ENCODE peak calls at places on chromosomes 5 and 9, in seven cellular contexts. One of them, this sample, is unnamed.

GRCh38 chr5:167014657-167015056 is 1276.8 kb upstream of the WWC1 start:
- DNase-seq in gastrocnemius medialis: no peak
- DNase-seq in astrocyte of the spinal cord: no peak
- DNase-seq in neuronal stem cell: no peak
- DNase-seq in fibroblast of the aortic adventitia: no peak
- DNase-seq in cardiac fibroblast: no peak
- DNase-seq in choroid plexus epithelial cell: no peak
- DNase-seq in this sample: no peak

GRCh38 chr5:153573326-153574033 is 83.0 kb downstream of the GRIA1 start:
- DNase-seq in gastrocnemius medialis: no peak
- DNase-seq in astrocyte of the spinal cord: no peak
- DNase-seq in neuronal stem cell: no peak
- DNase-seq in fibroblast of the aortic adventitia: no peak
- DNase-seq in cardiac fibroblast: no peak
- DNase-seq in choroid plexus epithelial cell: no peak
- DNase-seq in this sample: peak; percentile 64

GRCh38 chr5:137254153-137254552 is 245.0 kb downstream of the SPOCK1 start:
- DNase-seq in gastrocnemius medialis: peak; percentile 12
- DNase-seq in astrocyte of the spinal cord: no peak
- DNase-seq in neuronal stem cell: no peak
- DNase-seq in fibroblast of the aortic adventitia: peak; percentile 95
- DNase-seq in cardiac fibroblast: peak; percentile 79
- DNase-seq in choroid plexus epithelial cell: peak; percentile 4
- DNase-seq in this sample: peak; percentile 94

GRCh38 chr9:130197888-130198287 is 25.7 kb downstream of the NCS1 start:
- DNase-seq in gastrocnemius medialis: no peak
- DNase-seq in astrocyte of the spinal cord: no peak
- DNase-seq in neuronal stem cell: no peak
- DNase-seq in fibroblast of the aortic adventitia: no peak
- DNase-seq in cardiac fibroblast: no peak
- DNase-seq in choroid plexus epithelial cell: no peak
- DNase-seq in this sample: no peak

GRCh38 chr9:27470291-27470805 is 53.7 kb upstream of the IFNK start:
- DNase-seq in gastrocnemius medialis: no peak
- DNase-seq in astrocyte of the spinal cord: no peak
- DNase-seq in neuronal stem cell: no peak
- DNase-seq in fibroblast of the aortic adventitia: no peak
- DNase-seq in cardiac fibroblast: no peak
- DNase-seq in choroid plexus epithelial cell: no peak
- DNase-seq in this sample: no peak

GRCh38 chr5:150540615-150541396 is 32.9 kb downstream of the NDST1 start:
- DNase-seq in gastrocnemius medialis: peak; percentile 52
- DNase-seq in astrocyte of the spinal cord: peak; percentile 97
- DNase-seq in neuronal stem cell: no peak
- DNase-seq in fibroblast of the aortic adventitia: peak; percentile 96
- DNase-seq in cardiac fibroblast: peak; percentile 96
- DNase-seq in choroid plexus epithelial cell: peak; percentile 98
- DNase-seq in this sample: peak; percentile 93

GRCh38 chr5:143139585-143139984 is 263.9 kb downstream of the NR3C1 start:
- DNase-seq in gastrocnemius medialis: no peak
- DNase-seq in astrocyte of the spinal cord: no peak
- DNase-seq in neuronal stem cell: no peak
- DNase-seq in fibroblast of the aortic adventitia: no peak
- DNase-seq in cardiac fibroblast: no peak
- DNase-seq in choroid plexus epithelial cell: no peak
- DNase-seq in this sample: no peak

GRCh38 chr9:20447291-20447690 is 175.0 kb downstream of the MLLT3 start:
- DNase-seq in gastrocnemius medialis: no peak
- DNase-seq in astrocyte of the spinal cord: no peak
- DNase-seq in neuronal stem cell: no peak
- DNase-seq in fibroblast of the aortic adventitia: no peak
- DNase-seq in cardiac fibroblast: no peak
- DNase-seq in choroid plexus epithelial cell: no peak
- DNase-seq in this sample: no peak

GRCh38 chr5:4387295-4387694 is 752.8 kb upstream of the ADAMTS16 start:
- DNase-seq in gastrocnemius medialis: no peak
- DNase-seq in astrocyte of the spinal cord: peak; percentile 2
- DNase-seq in neuronal stem cell: no peak
- DNase-seq in fibroblast of the aortic adventitia: no peak
- DNase-seq in cardiac fibroblast: peak; percentile 3
- DNase-seq in choroid plexus epithelial cell: peak; percentile 0
- DNase-seq in this sample: peak; percentile 82

GRCh38 chr5:123659495-123659894 is 147.5 kb downstream of the CSNK1G3 start:
- DNase-seq in gastrocnemius medialis: no peak
- DNase-seq in astrocyte of the spinal cord: peak; percentile 48
- DNase-seq in neuronal stem cell: no peak
- DNase-seq in fibroblast of the aortic adventitia: no peak
- DNase-seq in cardiac fibroblast: no peak
- DNase-seq in choroid plexus epithelial cell: peak; percentile 59
- DNase-seq in this sample: no peak

GRCh38 chr9:92438900-92439526 is 14.7 kb upstream of the OMD start:
- DNase-seq in gastrocnemius medialis: no peak
- DNase-seq in astrocyte of the spinal cord: peak; percentile 52
- DNase-seq in neuronal stem cell: no peak
- DNase-seq in fibroblast of the aortic adventitia: peak; percentile 76
- DNase-seq in cardiac fibroblast: peak; percentile 66
- DNase-seq in choroid plexus epithelial cell: peak; percentile 63
- DNase-seq in this sample: peak; percentile 54

GRCh38 chr5:107431998-107432397 is 238.7 kb downstream of the EFNA5 start:
- DNase-seq in gastrocnemius medialis: no peak
- DNase-seq in astrocyte of the spinal cord: peak; percentile 53
- DNase-seq in neuronal stem cell: no peak
- DNase-seq in fibroblast of the aortic adventitia: peak; percentile 60
- DNase-seq in cardiac fibroblast: peak; percentile 69
- DNase-seq in choroid plexus epithelial cell: peak; percentile 60
- DNase-seq in this sample: peak; percentile 63

GRCh38 chr9:1152171-1152570 is 102.0 kb downstream of the DMRT2 start:
- DNase-seq in gastrocnemius medialis: no peak
- DNase-seq in astrocyte of the spinal cord: no peak
- DNase-seq in neuronal stem cell: no peak
- DNase-seq in fibroblast of the aortic adventitia: no peak
- DNase-seq in cardiac fibroblast: no peak
- DNase-seq in choroid plexus epithelial cell: no peak
- DNase-seq in this sample: no peak

GRCh38 chr9:108017671-108018070 is 528.1 kb upstream of the KLF4 start:
- DNase-seq in gastrocnemius medialis: no peak
- DNase-seq in astrocyte of the spinal cord: no peak
- DNase-seq in neuronal stem cell: peak; percentile 27
- DNase-seq in fibroblast of the aortic adventitia: no peak
- DNase-seq in cardiac fibroblast: no peak
- DNase-seq in choroid plexus epithelial cell: no peak
- DNase-seq in this sample: no peak

GRCh38 chr9:33130501-33130900 is 36.6 kb downstream of the B4GALT1 start:
- DNase-seq in gastrocnemius medialis: no peak
- DNase-seq in astrocyte of the spinal cord: peak; percentile 37
- DNase-seq in neuronal stem cell: no peak
- DNase-seq in fibroblast of the aortic adventitia: peak; percentile 57
- DNase-seq in cardiac fibroblast: peak; percentile 63
- DNase-seq in choroid plexus epithelial cell: peak; percentile 70
- DNase-seq in this sample: peak; percentile 62

GRCh38 chr9:75937859-75938258 is 47.4 kb downstream of the PCSK5 start:
- DNase-seq in gastrocnemius medialis: no peak
- DNase-seq in astrocyte of the spinal cord: no peak
- DNase-seq in neuronal stem cell: no peak
- DNase-seq in fibroblast of the aortic adventitia: peak; percentile 68
- DNase-seq in cardiac fibroblast: peak; percentile 39
- DNase-seq in choroid plexus epithelial cell: no peak
- DNase-seq in this sample: no peak

GRCh38 chr5:148810821-148811220 is 15.6 kb upstream of the ADRB2 start:
- DNase-seq in gastrocnemius medialis: no peak
- DNase-seq in astrocyte of the spinal cord: no peak
- DNase-seq in neuronal stem cell: no peak
- DNase-seq in fibroblast of the aortic adventitia: no peak
- DNase-seq in cardiac fibroblast: no peak
- DNase-seq in choroid plexus epithelial cell: no peak
- DNase-seq in this sample: no peak

GRCh38 chr5:73387630-73388370 is 60.8 kb downstream of the FOXD1 start:
- DNase-seq in gastrocnemius medialis: no peak
- DNase-seq in astrocyte of the spinal cord: peak; percentile 52
- DNase-seq in neuronal stem cell: no peak
- DNase-seq in fibroblast of the aortic adventitia: no peak
- DNase-seq in cardiac fibroblast: no peak
- DNase-seq in choroid plexus epithelial cell: peak; percentile 35
- DNase-seq in this sample: no peak

GRCh38 chr5:57662991-57663390 is 180.4 kb upstream of the ACTBL2 start:
- DNase-seq in gastrocnemius medialis: no peak
- DNase-seq in astrocyte of the spinal cord: no peak
- DNase-seq in neuronal stem cell: no peak
- DNase-seq in fibroblast of the aortic adventitia: peak; percentile 47
- DNase-seq in cardiac fibroblast: peak; percentile 40
- DNase-seq in choroid plexus epithelial cell: peak; percentile 16
- DNase-seq in this sample: no peak

GRCh38 chr9:131754846-131755245 is 15.0 kb upstream of the RAPGEF1 start:
- DNase-seq in gastrocnemius medialis: no peak
- DNase-seq in astrocyte of the spinal cord: no peak
- DNase-seq in neuronal stem cell: no peak
- DNase-seq in fibroblast of the aortic adventitia: no peak
- DNase-seq in cardiac fibroblast: no peak
- DNase-seq in choroid plexus epithelial cell: no peak
- DNase-seq in this sample: no peak

GRCh38 chr9:114619205-114619758 is 8.2 kb downstream of the TMEM268 start:
- DNase-seq in gastrocnemius medialis: no peak
- DNase-seq in astrocyte of the spinal cord: no peak
- DNase-seq in neuronal stem cell: no peak
- DNase-seq in fibroblast of the aortic adventitia: no peak
- DNase-seq in cardiac fibroblast: no peak
- DNase-seq in choroid plexus epithelial cell: no peak
- DNase-seq in this sample: no peak

GRCh38 chr5:4228708-4229107 is 633.1 kb downstream of the IRX1 start:
- DNase-seq in gastrocnemius medialis: no peak
- DNase-seq in astrocyte of the spinal cord: no peak
- DNase-seq in neuronal stem cell: no peak
- DNase-seq in fibroblast of the aortic adventitia: no peak
- DNase-seq in cardiac fibroblast: no peak
- DNase-seq in choroid plexus epithelial cell: no peak
- DNase-seq in this sample: no peak

GRCh38 chr5:14208071-14209021 is 65.2 kb downstream of the TRIO start:
- DNase-seq in gastrocnemius medialis: no peak
- DNase-seq in astrocyte of the spinal cord: peak; percentile 89
- DNase-seq in neuronal stem cell: no peak
- DNase-seq in fibroblast of the aortic adventitia: peak; percentile 88
- DNase-seq in cardiac fibroblast: peak; percentile 69
- DNase-seq in choroid plexus epithelial cell: peak; percentile 93
- DNase-seq in this sample: peak; percentile 94
- H3K4me3 ChIP-seq in gastrocnemius medialis: no peak overlapping the region
- H3K4me3 ChIP-seq in astrocyte of the spinal cord: no peak overlapping the region
- H3K4me3 ChIP-seq in neuronal stem cell: no peak overlapping the region
- H3K4me3 ChIP-seq in fibroblast of the aortic adventitia: peak overlapping the region; percentile 16
- H3K4me3 ChIP-seq in cardiac fibroblast: peak overlapping the region; percentile 15
- H3K4me3 ChIP-seq in choroid plexus epithelial cell: no peak overlapping the region
- H3K4me3 ChIP-seq in this sample: no peak overlapping the region

GRCh38 chr9:113012492-113012891 is 500 bp upstream of the ZNF883 start:
- DNase-seq in gastrocnemius medialis: no peak
- DNase-seq in astrocyte of the spinal cord: no peak
- DNase-seq in neuronal stem cell: no peak
- DNase-seq in fibroblast of the aortic adventitia: no peak
- DNase-seq in cardiac fibroblast: peak; percentile 3
- DNase-seq in choroid plexus epithelial cell: peak; percentile 3
- DNase-seq in this sample: no peak

DNA sequence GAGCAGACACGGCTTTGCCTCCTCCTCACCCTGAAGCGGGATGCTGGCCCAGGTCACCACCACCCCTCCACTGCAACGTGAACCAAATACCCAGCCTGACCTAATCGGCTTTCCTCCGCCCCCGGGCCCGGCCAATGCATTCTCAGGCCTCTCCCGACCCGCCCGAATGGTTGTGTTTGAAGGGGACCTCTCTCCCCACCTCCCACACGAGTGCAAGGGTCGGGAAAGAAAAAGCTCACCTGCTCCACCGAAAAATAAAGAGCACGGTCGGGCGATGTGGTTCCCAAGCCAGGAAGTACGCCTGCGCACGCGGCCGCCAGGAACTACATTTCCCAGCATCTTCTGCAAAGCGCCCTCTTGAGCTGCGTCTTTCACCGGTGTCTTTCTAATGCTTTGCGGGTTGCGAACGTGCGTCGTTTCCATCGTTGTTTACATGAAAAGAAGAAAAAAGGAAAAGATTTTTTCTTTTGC is at the start of gene ZNF883:
- DNase-seq in gastrocnemius medialis: no peak
- DNase-seq in astrocyte of the spinal cord: peak; percentile 71
- DNase-seq in neuronal stem cell: peak; percentile 48
- DNase-seq in fibroblast of the aortic adventitia: peak; percentile 49
- DNase-seq in cardiac fibroblast: peak; percentile 84
- DNase-seq in choroid plexus epithelial cell: peak; percentile 76
- DNase-seq in this sample: peak; percentile 72
- H3K4me3 ChIP-seq in gastrocnemius medialis: peak within 1 kb of the TSS; percentile 35
- H3K4me3 ChIP-seq in astrocyte of the spinal cord: peak within 1 kb of the TSS; percentile 55
- H3K4me3 ChIP-seq in neuronal stem cell: peak within 1 kb of the TSS; percentile 78
- H3K4me3 ChIP-seq in fibroblast of the aortic adventitia: peak within 1 kb of the TSS; percentile 45
- H3K4me3 ChIP-seq in cardiac fibroblast: peak within 1 kb of the TSS; percentile 40
- H3K4me3 ChIP-seq in choroid plexus epithelial cell: peak within 1 kb of the TSS; percentile 62
- H3K4me3 ChIP-seq in this sample: peak within 1 kb of the TSS; percentile 54

DNA sequence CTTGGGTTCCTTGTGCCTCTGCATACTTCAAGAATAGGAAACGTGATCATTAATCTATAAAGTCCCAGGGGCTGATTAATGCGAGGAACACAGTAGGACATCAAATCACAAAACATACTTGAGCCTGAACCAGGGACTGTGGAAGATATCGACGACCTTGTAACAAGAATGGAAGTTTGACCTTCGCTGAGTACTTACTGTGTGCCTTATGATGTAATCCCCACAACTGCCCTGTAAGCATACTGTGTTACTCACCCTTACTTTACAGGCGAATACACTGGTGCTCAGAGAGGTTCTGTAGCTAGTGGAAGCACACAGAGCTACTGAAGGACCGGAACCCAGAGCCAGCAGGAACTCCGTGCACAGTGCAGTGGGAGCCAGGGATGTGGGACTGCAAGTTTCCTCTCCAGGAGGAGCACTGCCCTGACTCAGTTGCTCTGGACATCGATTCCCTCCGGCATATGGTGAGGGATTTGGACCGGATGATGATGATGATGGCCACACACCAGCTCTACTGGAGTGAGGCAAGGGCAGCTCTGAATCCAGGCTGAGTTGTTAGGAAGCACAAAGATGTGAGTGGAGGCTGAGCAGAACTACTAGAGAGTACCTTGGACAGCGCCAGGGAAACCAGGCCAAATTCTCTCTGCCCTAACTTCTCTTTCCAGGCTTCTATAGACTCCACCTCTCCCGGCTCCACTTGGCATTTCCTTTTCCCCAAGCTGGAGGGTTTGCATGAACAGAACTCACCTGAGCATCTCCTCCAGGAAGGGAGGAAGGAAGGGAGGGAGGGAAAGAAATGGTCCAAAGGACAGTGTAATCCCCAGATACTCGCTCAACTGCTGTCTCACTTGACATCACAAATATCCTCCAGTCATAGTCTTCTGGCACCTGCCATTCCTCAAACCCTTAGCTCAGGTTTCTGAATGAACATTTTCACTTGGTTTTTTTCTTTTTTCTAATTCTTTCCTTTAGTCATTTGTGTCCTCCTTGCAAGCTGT is 1.5 kb upstream of the GABBR2 start:
- DNase-seq in gastrocnemius medialis: no peak
- DNase-seq in astrocyte of the spinal cord: peak; percentile 53
- DNase-seq in neuronal stem cell: no peak
- DNase-seq in fibroblast of the aortic adventitia: peak; percentile 78
- DNase-seq in cardiac fibroblast: peak; percentile 78
- DNase-seq in choroid plexus epithelial cell: peak; percentile 71
- DNase-seq in this sample: peak; percentile 68
- H3K4me3 ChIP-seq in gastrocnemius medialis: no peak overlapping the region
- H3K4me3 ChIP-seq in astrocyte of the spinal cord: no peak overlapping the region
- H3K4me3 ChIP-seq in neuronal stem cell: peak overlapping the region; percentile 7
- H3K4me3 ChIP-seq in fibroblast of the aortic adventitia: no peak overlapping the region
- H3K4me3 ChIP-seq in cardiac fibroblast: no peak overlapping the region
- H3K4me3 ChIP-seq in choroid plexus epithelial cell: no peak overlapping the region
- H3K4me3 ChIP-seq in this sample: no peak overlapping the region

GRCh38 chr5:156914371-156914737 is 48.7 kb downstream of the TIMD4 start:
- DNase-seq in gastrocnemius medialis: no peak
- DNase-seq in astrocyte of the spinal cord: no peak
- DNase-seq in neuronal stem cell: no peak
- DNase-seq in fibroblast of the aortic adventitia: no peak
- DNase-seq in cardiac fibroblast: no peak
- DNase-seq in choroid plexus epithelial cell: no peak
- DNase-seq in this sample: no peak
- H3K4me3 ChIP-seq in gastrocnemius medialis: no peak overlapping the region
- H3K4me3 ChIP-seq in astrocyte of the spinal cord: no peak overlapping the region
- H3K4me3 ChIP-seq in neuronal stem cell: no peak overlapping the region
- H3K4me3 ChIP-seq in fibroblast of the aortic adventitia: no peak overlapping the region
- H3K4me3 ChIP-seq in cardiac fibroblast: no peak overlapping the region
- H3K4me3 ChIP-seq in choroid plexus epithelial cell: no peak overlapping the region
- H3K4me3 ChIP-seq in this sample: no peak overlapping the region

This sample was measured in fibroblast of mammary gland.